ENCODE peak calls at places on chromosomes 3 and 15, in ten cellular contexts. One of them, this sample, is unnamed.

GRCh38 chr3:188947983-188948657 is 223.7 kb upstream of the TPRG1 start:
- DNase-seq in fibroblast of mammary gland: peak; percentile 100
- DNase-seq in breast epithelium: peak; percentile 95
- DNase-seq in activated T-cell treated with anti-CD3 and anti-CD28 coated beads, Interleukin-2, amount 50 U/mL, for 24 hours: no peak
- DNase-seq in activated CD4-positive, alpha-beta T cell treated with anti-CD3 and anti-CD28 coated beads, Interleukin-2, amount 50 U/mL, for 1 hour: no peak
- DNase-seq in CD4-positive, alpha-beta T cell: no peak
- DNase-seq in ovary: peak; percentile 99
- DNase-seq in HepG2: no peak
- DNase-seq in anterior cingulate cortex: peak; percentile 73
- DNase-seq in DMS153: peak; percentile 91
- DNase-seq in this sample: peak; percentile 97

GRCh38 chr3:28924744-28925360 is 356.0 kb upstream of the RBMS3 start:
- DNase-seq in DMS153: no peak
- DNase-seq in anterior cingulate cortex: no peak
- DNase-seq in fibroblast of mammary gland: peak; percentile 33
- DNase-seq in activated T-cell treated with anti-CD3 and anti-CD28 coated beads, Interleukin-2, amount 50 U/mL, for 24 hours: no peak
- DNase-seq in HepG2: no peak
- DNase-seq in activated CD4-positive, alpha-beta T cell treated with anti-CD3 and anti-CD28 coated beads, Interleukin-2, amount 50 U/mL, for 1 hour: no peak
- DNase-seq in CD4-positive, alpha-beta T cell: no peak
- DNase-seq in ovary: no peak
- DNase-seq in breast epithelium: no peak
- DNase-seq in this sample: no peak

GRCh38 chr3:87553058-87553457 is 276.7 kb upstream of the POU1F1 start:
- DNase-seq in activated T-cell treated with anti-CD3 and anti-CD28 coated beads, Interleukin-2, amount 50 U/mL, for 24 hours: no peak
- DNase-seq in breast epithelium: no peak
- DNase-seq in DMS153: no peak
- DNase-seq in ovary: no peak
- DNase-seq in fibroblast of mammary gland: no peak
- DNase-seq in CD4-positive, alpha-beta T cell: no peak
- DNase-seq in anterior cingulate cortex: no peak
- DNase-seq in HepG2: no peak
- DNase-seq in activated CD4-positive, alpha-beta T cell treated with anti-CD3 and anti-CD28 coated beads, Interleukin-2, amount 50 U/mL, for 1 hour: no peak
- DNase-seq in this sample: no peak

GRCh38 chr3:171811059-171811912 is 1.0 kb upstream of the PLD1 start:
- DNase-seq in fibroblast of mammary gland: peak; percentile 100
- DNase-seq in anterior cingulate cortex: no peak
- DNase-seq in activated CD4-positive, alpha-beta T cell treated with anti-CD3 and anti-CD28 coated beads, Interleukin-2, amount 50 U/mL, for 1 hour: no peak
- DNase-seq in breast epithelium: no peak
- DNase-seq in DMS153: no peak
- DNase-seq in HepG2: peak; percentile 76
- DNase-seq in activated T-cell treated with anti-CD3 and anti-CD28 coated beads, Interleukin-2, amount 50 U/mL, for 24 hours: no peak
- DNase-seq in CD4-positive, alpha-beta T cell: no peak
- DNase-seq in ovary: peak; percentile 50
- DNase-seq in this sample: no peak

GRCh38 chr15:62241135-62241770 is 76.2 kb upstream of the C2CD4B start:
- DNase-seq in anterior cingulate cortex: no peak
- DNase-seq in HepG2: peak; percentile 32
- DNase-seq in activated CD4-positive, alpha-beta T cell treated with anti-CD3 and anti-CD28 coated beads, Interleukin-2, amount 50 U/mL, for 1 hour: no peak
- DNase-seq in activated T-cell treated with anti-CD3 and anti-CD28 coated beads, Interleukin-2, amount 50 U/mL, for 24 hours: no peak
- DNase-seq in breast epithelium: no peak
- DNase-seq in CD4-positive, alpha-beta T cell: no peak
- DNase-seq in DMS153: no peak
- DNase-seq in fibroblast of mammary gland: peak; percentile 7
- DNase-seq in ovary: no peak
- DNase-seq in this sample: no peak

GRCh38 chr3:3998140-3998977 is 199.1 kb downstream of the LRRN1 start:
- DNase-seq in CD4-positive, alpha-beta T cell: no peak
- DNase-seq in breast epithelium: no peak
- DNase-seq in activated T-cell treated with anti-CD3 and anti-CD28 coated beads, Interleukin-2, amount 50 U/mL, for 24 hours: no peak
- DNase-seq in activated CD4-positive, alpha-beta T cell treated with anti-CD3 and anti-CD28 coated beads, Interleukin-2, amount 50 U/mL, for 1 hour: no peak
- DNase-seq in fibroblast of mammary gland: peak; percentile 5
- DNase-seq in anterior cingulate cortex: no peak
- DNase-seq in HepG2: peak; percentile 52
- DNase-seq in ovary: no peak
- DNase-seq in DMS153: peak; percentile 6
- DNase-seq in this sample: no peak

GRCh38 chr3:170331143-170331542 is 26.4 kb upstream of the SKIL start:
- DNase-seq in activated T-cell treated with anti-CD3 and anti-CD28 coated beads, Interleukin-2, amount 50 U/mL, for 24 hours: no peak
- DNase-seq in fibroblast of mammary gland: no peak
- DNase-seq in ovary: no peak
- DNase-seq in HepG2: peak; percentile 95
- DNase-seq in breast epithelium: no peak
- DNase-seq in activated CD4-positive, alpha-beta T cell treated with anti-CD3 and anti-CD28 coated beads, Interleukin-2, amount 50 U/mL, for 1 hour: no peak
- DNase-seq in CD4-positive, alpha-beta T cell: no peak
- DNase-seq in DMS153: no peak
- DNase-seq in anterior cingulate cortex: no peak
- DNase-seq in this sample: no peak

GRCh38 chr15:20645956-20646355 is 104.4 kb upstream of the GOLGA6L6 start:
- DNase-seq in anterior cingulate cortex: no peak
- DNase-seq in fibroblast of mammary gland: no peak
- DNase-seq in breast epithelium: peak; percentile 54
- DNase-seq in DMS153: no peak
- DNase-seq in activated CD4-positive, alpha-beta T cell treated with anti-CD3 and anti-CD28 coated beads, Interleukin-2, amount 50 U/mL, for 1 hour: no peak
- DNase-seq in ovary: no peak
- DNase-seq in CD4-positive, alpha-beta T cell: no peak
- DNase-seq in HepG2: no peak
- DNase-seq in activated T-cell treated with anti-CD3 and anti-CD28 coated beads, Interleukin-2, amount 50 U/mL, for 24 hours: no peak
- DNase-seq in this sample: peak; percentile 34

GRCh38 chr3:113140876-113141275 is 70.5 kb upstream of the BOC start:
- DNase-seq in activated CD4-positive, alpha-beta T cell treated with anti-CD3 and anti-CD28 coated beads, Interleukin-2, amount 50 U/mL, for 1 hour: no peak
- DNase-seq in breast epithelium: no peak
- DNase-seq in fibroblast of mammary gland: peak; percentile 40
- DNase-seq in DMS153: no peak
- DNase-seq in ovary: no peak
- DNase-seq in HepG2: no peak
- DNase-seq in anterior cingulate cortex: no peak
- DNase-seq in CD4-positive, alpha-beta T cell: no peak
- DNase-seq in activated T-cell treated with anti-CD3 and anti-CD28 coated beads, Interleukin-2, amount 50 U/mL, for 24 hours: no peak
- DNase-seq in this sample: no peak

GRCh38 chr3:77038928-77039605 is 832 bp upstream of the ROBO2 start:
- DNase-seq in ovary: peak; percentile 43
- DNase-seq in activated T-cell treated with anti-CD3 and anti-CD28 coated beads, Interleukin-2, amount 50 U/mL, for 24 hours: no peak
- DNase-seq in activated CD4-positive, alpha-beta T cell treated with anti-CD3 and anti-CD28 coated beads, Interleukin-2, amount 50 U/mL, for 1 hour: no peak
- DNase-seq in HepG2: no peak
- DNase-seq in fibroblast of mammary gland: peak; percentile 6
- DNase-seq in anterior cingulate cortex: no peak
- DNase-seq in CD4-positive, alpha-beta T cell: no peak
- DNase-seq in DMS153: peak; percentile 33
- DNase-seq in breast epithelium: no peak
- DNase-seq in this sample: no peak

GRCh38 chr15:73969151-73969759 is 22.8 kb downstream of the STOML1 start:
- DNase-seq in CD4-positive, alpha-beta T cell: no peak
- DNase-seq in ovary: no peak
- DNase-seq in anterior cingulate cortex: no peak
- DNase-seq in breast epithelium: peak; percentile 34
- DNase-seq in activated T-cell treated with anti-CD3 and anti-CD28 coated beads, Interleukin-2, amount 50 U/mL, for 24 hours: peak; percentile 13
- DNase-seq in activated CD4-positive, alpha-beta T cell treated with anti-CD3 and anti-CD28 coated beads, Interleukin-2, amount 50 U/mL, for 1 hour: no peak
- DNase-seq in HepG2: no peak
- DNase-seq in DMS153: no peak
- DNase-seq in fibroblast of mammary gland: no peak
- DNase-seq in this sample: peak; percentile 41

GRCh38 chr3:138187296-138188012 is at the start of gene ARMC8:
- DNase-seq in DMS153: no peak
- DNase-seq in ovary: peak; percentile 44
- DNase-seq in breast epithelium: peak; percentile 57
- DNase-seq in activated CD4-positive, alpha-beta T cell treated with anti-CD3 and anti-CD28 coated beads, Interleukin-2, amount 50 U/mL, for 1 hour: peak; percentile 29
- DNase-seq in fibroblast of mammary gland: peak; percentile 83
- DNase-seq in anterior cingulate cortex: peak; percentile 60
- DNase-seq in CD4-positive, alpha-beta T cell: no peak
- DNase-seq in activated T-cell treated with anti-CD3 and anti-CD28 coated beads, Interleukin-2, amount 50 U/mL, for 24 hours: no peak
- DNase-seq in HepG2: peak; percentile 77
- DNase-seq in this sample: peak; percentile 83

GRCh38 chr15:43210807-43211206 is 10.0 kb downstream of the EPB42 start:
- DNase-seq in breast epithelium: no peak
- DNase-seq in anterior cingulate cortex: no peak
- DNase-seq in activated T-cell treated with anti-CD3 and anti-CD28 coated beads, Interleukin-2, amount 50 U/mL, for 24 hours: no peak
- DNase-seq in DMS153: no peak
- DNase-seq in HepG2: no peak
- DNase-seq in activated CD4-positive, alpha-beta T cell treated with anti-CD3 and anti-CD28 coated beads, Interleukin-2, amount 50 U/mL, for 1 hour: no peak
- DNase-seq in fibroblast of mammary gland: no peak
- DNase-seq in CD4-positive, alpha-beta T cell: no peak
- DNase-seq in ovary: no peak
- DNase-seq in this sample: no peak

GRCh38 chr3:154886437-154886836 is 193.7 kb upstream of the MME start:
- DNase-seq in ovary: no peak
- DNase-seq in fibroblast of mammary gland: peak; percentile 100
- DNase-seq in DMS153: no peak
- DNase-seq in HepG2: no peak
- DNase-seq in CD4-positive, alpha-beta T cell: no peak
- DNase-seq in anterior cingulate cortex: no peak
- DNase-seq in activated T-cell treated with anti-CD3 and anti-CD28 coated beads, Interleukin-2, amount 50 U/mL, for 24 hours: no peak
- DNase-seq in breast epithelium: no peak
- DNase-seq in activated CD4-positive, alpha-beta T cell treated with anti-CD3 and anti-CD28 coated beads, Interleukin-2, amount 50 U/mL, for 1 hour: no peak
- DNase-seq in this sample: no peak

GRCh38 chr3:117019082-117019713 is 309.6 kb downstream of the TUSC7 start:
- DNase-seq in breast epithelium: peak; percentile 56
- DNase-seq in CD4-positive, alpha-beta T cell: no peak
- DNase-seq in activated T-cell treated with anti-CD3 and anti-CD28 coated beads, Interleukin-2, amount 50 U/mL, for 24 hours: no peak
- DNase-seq in ovary: peak; percentile 62
- DNase-seq in anterior cingulate cortex: peak; percentile 14
- DNase-seq in fibroblast of mammary gland: peak; percentile 73
- DNase-seq in activated CD4-positive, alpha-beta T cell treated with anti-CD3 and anti-CD28 coated beads, Interleukin-2, amount 50 U/mL, for 1 hour: no peak
- DNase-seq in HepG2: peak; percentile 10
- DNase-seq in DMS153: peak; percentile 43
- DNase-seq in this sample: no peak

GRCh38 chr3:46496745-46497555 is 826 bp upstream of the RTP3 start:
- DNase-seq in ovary: no peak
- DNase-seq in fibroblast of mammary gland: no peak
- DNase-seq in HepG2: no peak
- DNase-seq in DMS153: no peak
- DNase-seq in breast epithelium: no peak
- DNase-seq in anterior cingulate cortex: no peak
- DNase-seq in activated T-cell treated with anti-CD3 and anti-CD28 coated beads, Interleukin-2, amount 50 U/mL, for 24 hours: peak; percentile 59
- DNase-seq in CD4-positive, alpha-beta T cell: peak; percentile 34
- DNase-seq in activated CD4-positive, alpha-beta T cell treated with anti-CD3 and anti-CD28 coated beads, Interleukin-2, amount 50 U/mL, for 1 hour: peak; percentile 63
- DNase-seq in this sample: no peak

GRCh38 chr3:12966847-12967750 is 106.1 kb downstream of the IQSEC1 start:
- DNase-seq in activated T-cell treated with anti-CD3 and anti-CD28 coated beads, Interleukin-2, amount 50 U/mL, for 24 hours: no peak
- DNase-seq in anterior cingulate cortex: no peak
- DNase-seq in fibroblast of mammary gland: peak; percentile 18
- DNase-seq in HepG2: no peak
- DNase-seq in ovary: peak; percentile 37
- DNase-seq in CD4-positive, alpha-beta T cell: no peak
- DNase-seq in DMS153: no peak
- DNase-seq in breast epithelium: no peak
- DNase-seq in activated CD4-positive, alpha-beta T cell treated with anti-CD3 and anti-CD28 coated beads, Interleukin-2, amount 50 U/mL, for 1 hour: no peak
- DNase-seq in this sample: peak; percentile 74

GRCh38 chr3:161977063-161977462 is 480.5 kb downstream of the OTOL1 start:
- DNase-seq in HepG2: no peak
- DNase-seq in breast epithelium: no peak
- DNase-seq in ovary: no peak
- DNase-seq in CD4-positive, alpha-beta T cell: no peak
- DNase-seq in activated CD4-positive, alpha-beta T cell treated with anti-CD3 and anti-CD28 coated beads, Interleukin-2, amount 50 U/mL, for 1 hour: no peak
- DNase-seq in anterior cingulate cortex: no peak
- DNase-seq in fibroblast of mammary gland: peak; percentile 80
- DNase-seq in DMS153: no peak
- DNase-seq in activated T-cell treated with anti-CD3 and anti-CD28 coated beads, Interleukin-2, amount 50 U/mL, for 24 hours: no peak
- DNase-seq in this sample: no peak

GRCh38 chr15:50181983-50182232 is at the start of gene SLC27A2:
- DNase-seq in CD4-positive, alpha-beta T cell: no peak
- DNase-seq in breast epithelium: no peak
- DNase-seq in activated CD4-positive, alpha-beta T cell treated with anti-CD3 and anti-CD28 coated beads, Interleukin-2, amount 50 U/mL, for 1 hour: no peak
- DNase-seq in DMS153: no peak
- DNase-seq in fibroblast of mammary gland: no peak
- DNase-seq in ovary: no peak
- DNase-seq in activated T-cell treated with anti-CD3 and anti-CD28 coated beads, Interleukin-2, amount 50 U/mL, for 24 hours: no peak
- DNase-seq in anterior cingulate cortex: no peak
- DNase-seq in HepG2: no peak
- DNase-seq in this sample: no peak

GRCh38 chr3:43995929-43996378 is 245.7 kb upstream of the TOPAZ1 start:
- DNase-seq in anterior cingulate cortex: no peak
- DNase-seq in ovary: no peak
- DNase-seq in CD4-positive, alpha-beta T cell: no peak
- DNase-seq in activated CD4-positive, alpha-beta T cell treated with anti-CD3 and anti-CD28 coated beads, Interleukin-2, amount 50 U/mL, for 1 hour: no peak
- DNase-seq in DMS153: no peak
- DNase-seq in activated T-cell treated with anti-CD3 and anti-CD28 coated beads, Interleukin-2, amount 50 U/mL, for 24 hours: peak; percentile 51
- DNase-seq in breast epithelium: no peak
- DNase-seq in fibroblast of mammary gland: no peak
- DNase-seq in HepG2: no peak
- DNase-seq in this sample: no peak

GRCh38 chr3:170162630-170163029 is 18.9 kb downstream of the PHC3 start:
- DNase-seq in breast epithelium: no peak
- DNase-seq in activated T-cell treated with anti-CD3 and anti-CD28 coated beads, Interleukin-2, amount 50 U/mL, for 24 hours: no peak
- DNase-seq in CD4-positive, alpha-beta T cell: no peak
- DNase-seq in HepG2: no peak
- DNase-seq in anterior cingulate cortex: no peak
- DNase-seq in activated CD4-positive, alpha-beta T cell treated with anti-CD3 and anti-CD28 coated beads, Interleukin-2, amount 50 U/mL, for 1 hour: no peak
- DNase-seq in ovary: no peak
- DNase-seq in DMS153: no peak
- DNase-seq in fibroblast of mammary gland: peak; percentile 63
- DNase-seq in this sample: no peak

GRCh38 chr15:39127151-39127815 is 453.6 kb upstream of the THBS1 start:
- DNase-seq in CD4-positive, alpha-beta T cell: no peak
- DNase-seq in ovary: no peak
- DNase-seq in activated CD4-positive, alpha-beta T cell treated with anti-CD3 and anti-CD28 coated beads, Interleukin-2, amount 50 U/mL, for 1 hour: no peak
- DNase-seq in DMS153: no peak
- DNase-seq in activated T-cell treated with anti-CD3 and anti-CD28 coated beads, Interleukin-2, amount 50 U/mL, for 24 hours: no peak
- DNase-seq in breast epithelium: no peak
- DNase-seq in anterior cingulate cortex: no peak
- DNase-seq in HepG2: no peak
- DNase-seq in fibroblast of mammary gland: peak; percentile 29
- DNase-seq in this sample: no peak

GRCh38 chr3:38618343-38618742 is 31.1 kb downstream of the SCN5A start:
- DNase-seq in activated CD4-positive, alpha-beta T cell treated with anti-CD3 and anti-CD28 coated beads, Interleukin-2, amount 50 U/mL, for 1 hour: no peak
- DNase-seq in ovary: no peak
- DNase-seq in breast epithelium: no peak
- DNase-seq in HepG2: no peak
- DNase-seq in fibroblast of mammary gland: no peak
- DNase-seq in anterior cingulate cortex: no peak
- DNase-seq in activated T-cell treated with anti-CD3 and anti-CD28 coated beads, Interleukin-2, amount 50 U/mL, for 24 hours: no peak
- DNase-seq in DMS153: no peak
- DNase-seq in CD4-positive, alpha-beta T cell: no peak
- DNase-seq in this sample: no peak